ENCODE peak calls at places on chromosomes 12 and 14, in ten cellular contexts. U, T, S, Z, L, P, E, O, W and V are unnamed samples.

GRCh38 chr12:65407388-65408149 is 129.1 kb downstream of the MSRB3 start:
- DNase-seq in U (no peak), T (no peak), S (no peak), Z (no peak), L (no peak), P (no peak), E (no peak), O (no peak), W (no peak), V (no peak)

GRCh38 chr12:11897923-11898322 is 172.8 kb upstream of the BCL2L14 start:
- DNase-seq in U (no peak), T (no peak), S (no peak), Z (no peak), L (no peak), P (no peak), E (no peak), O (no peak), W (no peak), V (no peak)

GRCh38 chr14:95204705-95205104 is 47.4 kb upstream of the DICER1 start:
- DNase-seq in U (no peak), T (no peak), S (no peak), Z (no peak), L (no peak), P (no peak), E (no peak), O (no peak), W (no peak), V (no peak)

GRCh38 chr14:74867673-74868072 is 8.3 kb downstream of the PROX2 start:
- DNase-seq in U (no peak), T (no peak), S (peak), Z (no peak), L (peak), P (peak), E (no peak), O (no peak), W (no peak), V (peak)

GRCh38 chr14:78758333-78758732 is 588.2 kb downstream of the NRXN3 start:
- DNase-seq in U (no peak), T (no peak), S (no peak), Z (peak), L (peak), P (peak), E (peak), O (peak), W (no peak), V (no peak)

GRCh38 chr12:12403264-12404248 is 46.7 kb downstream of the BORCS5 start:
- DNase-seq in U (no peak), T (no peak), S (no peak), Z (no peak), L (no peak), P (peak), E (no peak), O (no peak), W (no peak), V (no peak)

GRCh38 chr12:99985129-99985570 is 414 bp upstream of the ANKS1B start:
- DNase-seq in U (no peak), T (no peak), S (no peak), Z (no peak), L (no peak), P (peak), E (no peak), O (no peak), W (no peak), V (no peak)

GRCh38 chr14:104708606-104709268 is 15.3 kb upstream of the ADSS1 start:
- DNase-seq in U (peak), T (no peak), S (peak), Z (peak), L (no peak), P (peak), E (peak), O (peak), W (peak), V (peak)

GRCh38 chr14:38404100-38404541 is 148.2 kb upstream of the CLEC14A start:
- DNase-seq in U (peak), T (peak), S (no peak), Z (peak), L (no peak), P (peak), E (peak), O (no peak), W (no peak), V (no peak)

GRCh38 chr14:67573268-67574010 is 26.6 kb downstream of the PIGH start:
- DNase-seq in U (no peak), T (no peak), S (no peak), Z (no peak), L (no peak), P (no peak), E (no peak), O (no peak), W (no peak), V (no peak)

GRCh38 chr12:26188132-26188531 is 7.2 kb upstream of the SSPN start:
- DNase-seq in U (no peak), T (peak), S (no peak), Z (peak), L (no peak), P (no peak), E (peak), O (no peak), W (no peak), V (no peak)

GRCh38 chr12:15453613-15454012 is 131.3 kb downstream of the PTPRO start:
- DNase-seq in U (no peak), T (no peak), S (no peak), Z (no peak), L (no peak), P (no peak), E (no peak), O (no peak), W (no peak), V (no peak)

GRCh38 chr12:67534046-67534445 is 114.5 kb upstream of the DYRK2 start:
- DNase-seq in U (no peak), T (no peak), S (no peak), Z (no peak), L (no peak), P (no peak), E (no peak), O (no peak), W (no peak), V (no peak)

GRCh38 chr14:44662250-44662891 is 155.3 kb upstream of the FSCB start:
- DNase-seq in U (no peak), T (no peak), S (no peak), Z (no peak), L (no peak), P (no peak), E (no peak), O (no peak), W (no peak), V (no peak)

GRCh38 chr12:117861691-117862090 is 107.1 kb downstream of the KSR2 start:
- DNase-seq in U (no peak), T (no peak), S (no peak), Z (no peak), L (no peak), P (no peak), E (no peak), O (no peak), W (no peak), V (no peak)

GRCh38 chr14:20454359-20454644 is 310 bp downstream of the OSGEP start:
- DNase-seq in U (peak), T (no peak), S (peak), Z (no peak), L (no peak), P (peak), E (peak), O (no peak), W (no peak), V (no peak)

GRCh38 chr14:75132374-75133086 is 5.7 kb upstream of the NEK9 start:
- DNase-seq in U (peak), T (no peak), S (peak), Z (peak), L (peak), P (peak), E (peak), O (peak), W (peak), V (no peak)

GRCh38 chr14:100240725-100241032 is 1.7 kb downstream of the YY1 start:
- DNase-seq in U (no peak), T (no peak), S (no peak), Z (no peak), L (no peak), P (no peak), E (no peak), O (no peak), W (no peak), V (no peak)

GRCh38 chr12:121536929-121537813 is 43.7 kb downstream of the KDM2B start:
- DNase-seq in U (peak), T (peak), S (no peak), Z (peak), L (peak), P (peak), E (peak), O (peak), W (peak), V (peak)

GRCh38 chr14:36584167-36584811 is 1.9 kb upstream of the NKX2-8 start:
- DNase-seq in U (no peak), T (no peak), S (no peak), Z (no peak), L (no peak), P (no peak), E (no peak), O (peak), W (no peak), V (no peak)

GRCh38 chr14:52125885-52126284 is 57.0 kb upstream of the NID2 start:
- DNase-seq in U (no peak), T (no peak), S (no peak), Z (no peak), L (no peak), P (no peak), E (no peak), O (no peak), W (no peak), V (no peak)

GRCh38 chr12:90338365-90338764 is 616.6 kb downstream of the CCER1 start:
- DNase-seq in U (no peak), T (no peak), S (no peak), Z (no peak), L (no peak), P (no peak), E (no peak), O (no peak), W (no peak), V (no peak)

GRCh38 chr12:132284618-132285310 is 44.6 kb downstream of the GALNT9 start:
- DNase-seq in U (peak), T (no peak), S (no peak), Z (no peak), L (no peak), P (no peak), E (no peak), O (no peak), W (no peak), V (no peak)

GRCh38 chr12:8698132-8698829 is 490 bp downstream of the RIMKLB start:
- DNase-seq in U (peak), T (no peak), S (peak), Z (peak), L (no peak), P (peak), E (peak), O (peak), W (peak), V (peak)

GRCh38 chr12:56632701-56633464 is 2.8 kb upstream of the BAZ2A start:
- DNase-seq in U (no peak), T (no peak), S (no peak), Z (no peak), L (no peak), P (no peak), E (peak), O (peak), W (no peak), V (no peak)

GRCh38 chr14:66857867-66858266 is 331.4 kb upstream of the GARIN2 start:
- DNase-seq in U (no peak), T (no peak), S (no peak), Z (no peak), L (no peak), P (no peak), E (no peak), O (no peak), W (no peak), V (peak)

GRCh38 chr12:6552140-6552551 is 3.7 kb downstream of the IFFO1 start:
- DNase-seq in U (no peak), T (no peak), S (no peak), Z (peak), L (no peak), P (no peak), E (no peak), O (no peak), W (peak), V (peak)